ENCODE peak calls at places on chromosomes 16 and 17, in five cellular contexts. Q is A549; F is CD8-positive, alpha-beta T cell; J is AG10803; U is GOT3. X is an unnamed sample.

GRCh38 chr16:83818276-83818675 is 10.5 kb downstream of the HSBP1 start:
- DNase-seq in Q (no peak), F (no peak), J (no peak), U (no peak), X (no peak)

GRCh38 chr16:87628940-87629339 is 26.6 kb downstream of the JPH3 start:
- DNase-seq in J (peak), F (no peak), U (no peak), Q (peak), X (no peak)

GRCh38 chr16:24045641-24046040 is 209.9 kb downstream of the PRKCB start:
- DNase-seq in Q (peak), J (no peak), F (no peak), U (no peak), X (peak)

GRCh38 chr17:40337351-40337750 is 27.2 kb downstream of the GJD3 start:
- DNase-seq in F (no peak), J (no peak), Q (no peak), U (no peak), X (no peak)

GRCh38 chr16:68910051-68910450 is 66.7 kb downstream of the TANGO6 start:
- DNase-seq in J (no peak), Q (no peak), F (no peak), U (no peak), X (no peak)

GRCh38 chr16:12866981-12867551 is 34.3 kb upstream of the SHISA9 start:
- DNase-seq in F (no peak), U (no peak), Q (no peak), J (no peak), X (no peak)

GRCh38 chr16:63623551-63624039 is 1498.3 kb downstream of the CDH11 start:
- DNase-seq in J (no peak), Q (no peak), F (no peak), U (no peak), X (no peak)

GRCh38 chr17:45791041-45791582 is 7.0 kb downstream of the CRHR1 start:
- DNase-seq in J (no peak), F (no peak), Q (no peak), U (no peak), X (no peak)

GRCh38 chr16:56936950-56937349 is 5.0 kb downstream of the HERPUD1 start:
- DNase-seq in F (no peak), U (no peak), J (no peak), Q (no peak), X (no peak)

GRCh38 chr16:74724820-74725549 is 24.3 kb upstream of the MLKL start:
- DNase-seq in F (no peak), J (no peak), U (peak), Q (no peak), X (peak)

GRCh38 chr16:81095653-81095952 is 592 bp downstream of the GCSH start:
- DNase-seq in F (no peak), J (no peak), U (no peak), Q (no peak), X (no peak)

GRCh38 chr16:685967-686366 is 1.8 kb upstream of the JMJD8 start:
- DNase-seq in Q (no peak), U (no peak), J (peak), F (no peak), X (no peak)

GRCh38 chr16:79751785-79752184 is 151.2 kb upstream of the MAF start:
- DNase-seq in J (no peak), F (no peak), Q (no peak), U (no peak), X (no peak)

GRCh38 chr16:52537463-52537862 is 9.5 kb downstream of the TOX3 start:
- DNase-seq in U (no peak), Q (no peak), F (no peak), J (no peak), X (no peak)

GRCh38 chr16:56265184-56265583 is 73.9 kb downstream of the GNAO1 start:
- DNase-seq in Q (no peak), J (no peak), F (no peak), U (no peak), X (no peak)

GRCh38 chr17:45336390-45337182 is 19.8 kb upstream of the MAP3K14 start:
- DNase-seq in Q (no peak), U (no peak), F (no peak), J (no peak), X (no peak)

GRCh38 chr17:199195-199604 is 17.8 kb upstream of the DOC2B start:
- DNase-seq in Q (no peak), F (no peak), J (peak), U (no peak), X (no peak)

GRCh38 chr17:77327566-77328463 is 187.0 kb downstream of the SEC14L1 start:
- DNase-seq in F (no peak), Q (no peak), U (no peak), J (no peak), X (no peak)

GRCh38 chr16:4536391-4537106 is 2.0 kb downstream of the CDIP1 start:
- DNase-seq in J (no peak), F (no peak), U (no peak), Q (no peak), X (no peak)

GRCh38 chr17:36920032-36921000 is 17.0 kb upstream of the LHX1 start:
- DNase-seq in Q (peak), F (no peak), U (no peak), J (no peak), X (peak)

GRCh38 chr17:48907713-48908046 is 527 bp upstream of the UBE2Z start:
- DNase-seq in U (no peak), F (no peak), J (peak), Q (no peak), X (no peak)

GRCh38 chr17:50916026-50916707 is 50.0 kb upstream of the TOB1 start:
- DNase-seq in F (no peak), Q (no peak), J (peak), U (no peak), X (no peak)

GRCh38 chr16:89365044-89365467 is 125.3 kb downstream of the ANKRD11 start:
- DNase-seq in Q (no peak), F (no peak), J (peak), U (no peak), X (no peak)

GRCh38 chr17:8745586-8746500 is 1.2 kb upstream of the CCDC42 start:
- DNase-seq in J (peak), F (peak), Q (peak), U (no peak), X (peak)

GRCh38 chr17:80752369-80752705 is 207.7 kb downstream of the RPTOR start:
- DNase-seq in U (no peak), J (peak), F (no peak), Q (no peak), X (no peak)

GRCh38 chr17:48791128-48792032 is 25.6 kb downstream of the TTLL6 start:
- DNase-seq in J (peak), F (no peak), Q (peak), U (no peak), X (peak)

GRCh38 chr17:1720856-1721386 is 3.6 kb upstream of the WDR81 start:
- DNase-seq in F (peak), U (no peak), J (peak), Q (peak), X (no peak)

GRCh38 chr17:43584666-43585102 is 38.5 kb upstream of the ETV4 start:
- DNase-seq in J (no peak), U (no peak), F (no peak), Q (no peak), X (no peak)

GRCh38 chr16:19210175-19210924 is 42.3 kb downstream of the SYT17 start:
- DNase-seq in U (no peak), F (no peak), Q (no peak), J (no peak), X (no peak)